ENCODE peak calls at places on chromosomes 13 and 19, in five cellular contexts. One of them, this sample, is unnamed.
A peak's percentile ranks its signal among the peaks of the same experiment; 100 is the strongest.

GRCh38 chr19:4814625-4815425 is 16.7 kb downstream of the TICAM1 start:
- DNase-seq in AG20443: no peak
- DNase-seq in A549: no peak
- DNase-seq in central memory CD8-positive, alpha-beta T cell: no peak
- DNase-seq in aorta: no peak
- DNase-seq in this sample: no peak

GRCh38 chr19:47512183-47512947 is 2.5 kb downstream of the NAPA start:
- DNase-seq in central memory CD8-positive, alpha-beta T cell: no peak
- DNase-seq in AG20443: no peak
- DNase-seq in aorta: no peak
- DNase-seq in A549: no peak
- DNase-seq in this sample: no peak

GRCh38 chr19:48458016-48458415 is 2.6 kb downstream of the KCNJ14 start:
- DNase-seq in AG20443: no peak
- DNase-seq in aorta: no peak
- DNase-seq in A549: no peak
- DNase-seq in central memory CD8-positive, alpha-beta T cell: no peak
- DNase-seq in this sample: no peak

GRCh38 chr19:58386166-58386575 is 898 bp upstream of the RPS5 start:
- DNase-seq in A549: no peak
- DNase-seq in central memory CD8-positive, alpha-beta T cell: no peak
- DNase-seq in AG20443: no peak
- DNase-seq in aorta: peak; percentile 54
- DNase-seq in this sample: peak; percentile 28

GRCh38 chr19:54574051-54574450 is 461 bp downstream of the LILRA2 start:
- DNase-seq in aorta: no peak
- DNase-seq in AG20443: no peak
- DNase-seq in central memory CD8-positive, alpha-beta T cell: no peak
- DNase-seq in A549: no peak
- DNase-seq in this sample: no peak

GRCh38 chr13:110103026-110103425 is 203.9 kb downstream of the COL4A1 start:
- DNase-seq in aorta: no peak
- DNase-seq in central memory CD8-positive, alpha-beta T cell: no peak
- DNase-seq in A549: no peak
- DNase-seq in AG20443: no peak
- DNase-seq in this sample: no peak

GRCh38 chr19:15297416-15298224 is 34.7 kb downstream of the BRD4 start:
- DNase-seq in central memory CD8-positive, alpha-beta T cell: no peak
- DNase-seq in A549: peak; percentile 37
- DNase-seq in AG20443: no peak
- DNase-seq in aorta: no peak
- DNase-seq in this sample: peak; percentile 32

GRCh38 chr13:64417609-64418008 is 2812.5 kb downstream of the PCDH9 start:
- DNase-seq in central memory CD8-positive, alpha-beta T cell: no peak
- DNase-seq in AG20443: no peak
- DNase-seq in A549: no peak
- DNase-seq in aorta: no peak
- DNase-seq in this sample: no peak

GRCh38 chr19:39792999-39793546 is 14.4 kb downstream of the LEUTX start:
- DNase-seq in aorta: peak; percentile 85
- DNase-seq in central memory CD8-positive, alpha-beta T cell: peak; percentile 61
- DNase-seq in AG20443: peak; percentile 91
- DNase-seq in A549: peak; percentile 99
- DNase-seq in this sample: peak; percentile 82

GRCh38 chr19:34712606-34713261 is 21.3 kb upstream of the ZNF181 start:
- DNase-seq in aorta: no peak
- DNase-seq in A549: peak; percentile 77
- DNase-seq in AG20443: peak; percentile 85
- DNase-seq in central memory CD8-positive, alpha-beta T cell: peak; percentile 57
- DNase-seq in this sample: peak; percentile 58

GRCh38 chr19:51760811-51761356 is at the start of gene FPR2:
- DNase-seq in central memory CD8-positive, alpha-beta T cell: no peak
- DNase-seq in aorta: no peak
- DNase-seq in AG20443: no peak
- DNase-seq in A549: no peak
- DNase-seq in this sample: no peak

GRCh38 chr13:29754486-29754806 is 96.0 kb downstream of the UBL3 start:
- DNase-seq in A549: no peak
- DNase-seq in aorta: no peak
- DNase-seq in AG20443: peak; percentile 17
- DNase-seq in central memory CD8-positive, alpha-beta T cell: no peak
- DNase-seq in this sample: peak; percentile 31

GRCh38 chr19:33344210-33344609 is 29.3 kb upstream of the CEBPG start:
- DNase-seq in central memory CD8-positive, alpha-beta T cell: no peak
- DNase-seq in AG20443: peak; percentile 34
- DNase-seq in A549: no peak
- DNase-seq in aorta: no peak
- DNase-seq in this sample: no peak

GRCh38 chr13:36986462-36987240 is 12.5 kb downstream of the ALG5 start:
- DNase-seq in aorta: no peak
- DNase-seq in central memory CD8-positive, alpha-beta T cell: no peak
- DNase-seq in A549: no peak
- DNase-seq in AG20443: no peak
- DNase-seq in this sample: no peak